ENCODE peak calls at places on chromosome 2, in eight cellular contexts. One of them, this sample, is unnamed.
A peak's percentile ranks its signal among the peaks of the same experiment; 100 is the strongest.

GRCh38 chr2:164802095-164802744 is 39.4 kb downstream of the COBLL1 start:
- DNase-seq in endodermal cell: no peak
- DNase-seq in fibroblast of villous mesenchyme: no peak
- DNase-seq in GM06990: no peak
- DNase-seq in GM12864: no peak
- DNase-seq in foreskin fibroblast: no peak
- DNase-seq in upper lobe of right lung: no peak
- DNase-seq in retinal pigment epithelial cell: no peak
- DNase-seq in this sample: no peak

GRCh38 chr2:175393851-175394250 is 212.3 kb upstream of the ATP5MC3 start:
- DNase-seq in GM12864: no peak
- DNase-seq in retinal pigment epithelial cell: no peak
- DNase-seq in upper lobe of right lung: no peak
- DNase-seq in GM06990: no peak
- DNase-seq in foreskin fibroblast: no peak
- DNase-seq in fibroblast of villous mesenchyme: no peak
- DNase-seq in endodermal cell: no peak
- DNase-seq in this sample: no peak

GRCh38 chr2:124258481-124258880 is 233.4 kb downstream of the CNTNAP5 start:
- DNase-seq in upper lobe of right lung: no peak
- DNase-seq in retinal pigment epithelial cell: no peak
- DNase-seq in foreskin fibroblast: peak; percentile 56
- DNase-seq in fibroblast of villous mesenchyme: peak; percentile 48
- DNase-seq in GM06990: no peak
- DNase-seq in endodermal cell: no peak
- DNase-seq in GM12864: no peak
- DNase-seq in this sample: peak; percentile 11

GRCh38 chr2:140353541-140353940 is 1573.4 kb upstream of the NXPH2 start:
- DNase-seq in upper lobe of right lung: no peak
- DNase-seq in GM06990: no peak
- DNase-seq in retinal pigment epithelial cell: no peak
- DNase-seq in endodermal cell: no peak
- DNase-seq in GM12864: no peak
- DNase-seq in foreskin fibroblast: peak; percentile 10
- DNase-seq in fibroblast of villous mesenchyme: no peak
- DNase-seq in this sample: peak; percentile 18

GRCh38 chr2:105786231-105787230 is 41.8 kb downstream of the NCK2 start:
- DNase-seq in upper lobe of right lung: no peak
- DNase-seq in endodermal cell: no peak
- DNase-seq in fibroblast of villous mesenchyme: no peak
- DNase-seq in GM06990: no peak
- DNase-seq in foreskin fibroblast: no peak
- DNase-seq in GM12864: no peak
- DNase-seq in retinal pigment epithelial cell: no peak
- DNase-seq in this sample: no peak

GRCh38 chr2:212344131-212344530 is 194.5 kb downstream of the ERBB4 start:
- DNase-seq in foreskin fibroblast: no peak
- DNase-seq in endodermal cell: no peak
- DNase-seq in GM06990: no peak
- DNase-seq in upper lobe of right lung: no peak
- DNase-seq in GM12864: no peak
- DNase-seq in retinal pigment epithelial cell: no peak
- DNase-seq in fibroblast of villous mesenchyme: no peak
- DNase-seq in this sample: no peak

GRCh38 chr2:34102359-34102758 is 503.3 kb upstream of the FAM98A start:
- DNase-seq in fibroblast of villous mesenchyme: no peak
- DNase-seq in upper lobe of right lung: no peak
- DNase-seq in GM12864: no peak
- DNase-seq in endodermal cell: no peak
- DNase-seq in foreskin fibroblast: no peak
- DNase-seq in GM06990: no peak
- DNase-seq in retinal pigment epithelial cell: no peak
- DNase-seq in this sample: peak; percentile 38

GRCh38 chr2:75565523-75566449 is 5.0 kb upstream of the EVA1A start:
- DNase-seq in endodermal cell: no peak
- DNase-seq in fibroblast of villous mesenchyme: no peak
- DNase-seq in upper lobe of right lung: no peak
- DNase-seq in GM06990: no peak
- DNase-seq in foreskin fibroblast: peak; percentile 48
- DNase-seq in GM12864: no peak
- DNase-seq in retinal pigment epithelial cell: no peak
- DNase-seq in this sample: peak; percentile 84

GRCh38 chr2:228352048-228352447 is 170.6 kb upstream of the SPHKAP start:
- DNase-seq in fibroblast of villous mesenchyme: no peak
- DNase-seq in retinal pigment epithelial cell: no peak
- DNase-seq in upper lobe of right lung: no peak
- DNase-seq in GM06990: no peak
- DNase-seq in GM12864: no peak
- DNase-seq in endodermal cell: no peak
- DNase-seq in foreskin fibroblast: no peak
- DNase-seq in this sample: no peak

GRCh38 chr2:181389524-181389923 is 67.7 kb upstream of the ITGA4 start:
- DNase-seq in fibroblast of villous mesenchyme: no peak
- DNase-seq in foreskin fibroblast: no peak
- DNase-seq in endodermal cell: no peak
- DNase-seq in retinal pigment epithelial cell: no peak
- DNase-seq in GM12864: no peak
- DNase-seq in GM06990: no peak
- DNase-seq in upper lobe of right lung: no peak
- DNase-seq in this sample: peak; percentile 20

GRCh38 chr2:210599476-210599875 is 43.1 kb downstream of the CPS1 start:
- DNase-seq in endodermal cell: no peak
- DNase-seq in GM12864: no peak
- DNase-seq in retinal pigment epithelial cell: no peak
- DNase-seq in upper lobe of right lung: no peak
- DNase-seq in foreskin fibroblast: no peak
- DNase-seq in fibroblast of villous mesenchyme: no peak
- DNase-seq in GM06990: no peak
- DNase-seq in this sample: no peak

GRCh38 chr2:69616755-69617154 is 26.8 kb downstream of the AAK1 start:
- DNase-seq in upper lobe of right lung: no peak
- DNase-seq in foreskin fibroblast: no peak
- DNase-seq in GM12864: no peak
- DNase-seq in GM06990: peak; percentile 21
- DNase-seq in endodermal cell: no peak
- DNase-seq in fibroblast of villous mesenchyme: no peak
- DNase-seq in retinal pigment epithelial cell: no peak
- DNase-seq in this sample: no peak

GRCh38 chr2:69615078-69615630 is 28.4 kb downstream of the AAK1 start:
- DNase-seq in foreskin fibroblast: no peak
- DNase-seq in GM06990: no peak
- DNase-seq in upper lobe of right lung: no peak
- DNase-seq in endodermal cell: no peak
- DNase-seq in fibroblast of villous mesenchyme: no peak
- DNase-seq in retinal pigment epithelial cell: no peak
- DNase-seq in GM12864: no peak
- DNase-seq in this sample: no peak

GRCh38 chr2:69618362-69618761 is 25.2 kb downstream of the AAK1 start:
- DNase-seq in GM12864: no peak
- DNase-seq in retinal pigment epithelial cell: no peak
- DNase-seq in upper lobe of right lung: no peak
- DNase-seq in GM06990: no peak
- DNase-seq in endodermal cell: no peak
- DNase-seq in fibroblast of villous mesenchyme: no peak
- DNase-seq in foreskin fibroblast: no peak
- DNase-seq in this sample: no peak

GRCh38 chr2:69617744-69618143 is 25.8 kb downstream of the AAK1 start:
- DNase-seq in foreskin fibroblast: no peak
- DNase-seq in fibroblast of villous mesenchyme: no peak
- DNase-seq in endodermal cell: no peak
- DNase-seq in GM12864: no peak
- DNase-seq in GM06990: no peak
- DNase-seq in upper lobe of right lung: no peak
- DNase-seq in retinal pigment epithelial cell: no peak
- DNase-seq in this sample: no peak

DNA sequence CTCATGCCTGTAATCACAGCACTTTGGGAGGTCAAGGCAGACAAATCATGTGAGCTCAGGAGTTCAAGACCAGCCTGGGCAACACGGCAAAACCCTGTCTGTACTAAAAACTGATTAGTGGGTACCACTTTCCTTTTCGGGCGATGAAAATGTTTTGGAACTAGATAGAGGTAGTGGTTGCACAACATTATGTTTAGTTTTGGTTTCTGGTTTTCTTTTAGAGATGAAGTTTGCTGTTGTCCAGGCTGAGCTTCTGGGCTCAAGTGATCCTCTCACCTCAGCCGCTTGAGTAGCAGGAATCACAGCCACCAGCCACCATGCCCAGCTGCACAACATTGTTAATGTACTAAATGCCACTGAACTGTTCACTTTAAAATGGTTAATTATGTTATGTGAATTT is 27.6 kb downstream of the AAK1 start:
- DNase-seq in retinal pigment epithelial cell: no peak
- DNase-seq in fibroblast of villous mesenchyme: peak; percentile 54
- DNase-seq in GM06990: no peak
- DNase-seq in upper lobe of right lung: no peak
- DNase-seq in endodermal cell: no peak
- DNase-seq in foreskin fibroblast: no peak
- DNase-seq in GM12864: no peak
- DNase-seq in this sample: no peak
- H3K4me3 ChIP-seq in retinal pigment epithelial cell: no peak overlapping the region
- H3K4me3 ChIP-seq in fibroblast of villous mesenchyme: no peak overlapping the region
- H3K4me3 ChIP-seq in GM06990: no peak overlapping the region
- H3K4me3 ChIP-seq in upper lobe of right lung: no peak overlapping the region
- H3K4me3 ChIP-seq in endodermal cell: no peak overlapping the region
- H3K4me3 ChIP-seq in foreskin fibroblast: no peak overlapping the region
- H3K4me3 ChIP-seq in GM12864: no peak overlapping the region
- H3K4me3 ChIP-seq in this sample: no peak overlapping the region

GRCh38 chr2:149645391-149645790 is 57.8 kb upstream of the MMADHC start:
- DNase-seq in fibroblast of villous mesenchyme: peak; percentile 78
- DNase-seq in GM12864: no peak
- DNase-seq in upper lobe of right lung: no peak
- DNase-seq in retinal pigment epithelial cell: no peak
- DNase-seq in endodermal cell: no peak
- DNase-seq in foreskin fibroblast: peak; percentile 76
- DNase-seq in GM06990: no peak
- DNase-seq in this sample: peak; percentile 39
- TF ChIP-seq CTCF in fibroblast of villous mesenchyme: peak; percentile 60
- TF ChIP-seq CTCF in GM12864: no peak
- TF ChIP-seq CTCF in upper lobe of right lung: no peak
- TF ChIP-seq CTCF in retinal pigment epithelial cell: peak; percentile 25
- TF ChIP-seq CTCF in endodermal cell: no peak
- TF ChIP-seq CTCF in foreskin fibroblast: peak; percentile 53
- TF ChIP-seq CTCF in GM06990: no peak
- TF ChIP-seq CTCF in this sample: peak; percentile 42

DNA sequence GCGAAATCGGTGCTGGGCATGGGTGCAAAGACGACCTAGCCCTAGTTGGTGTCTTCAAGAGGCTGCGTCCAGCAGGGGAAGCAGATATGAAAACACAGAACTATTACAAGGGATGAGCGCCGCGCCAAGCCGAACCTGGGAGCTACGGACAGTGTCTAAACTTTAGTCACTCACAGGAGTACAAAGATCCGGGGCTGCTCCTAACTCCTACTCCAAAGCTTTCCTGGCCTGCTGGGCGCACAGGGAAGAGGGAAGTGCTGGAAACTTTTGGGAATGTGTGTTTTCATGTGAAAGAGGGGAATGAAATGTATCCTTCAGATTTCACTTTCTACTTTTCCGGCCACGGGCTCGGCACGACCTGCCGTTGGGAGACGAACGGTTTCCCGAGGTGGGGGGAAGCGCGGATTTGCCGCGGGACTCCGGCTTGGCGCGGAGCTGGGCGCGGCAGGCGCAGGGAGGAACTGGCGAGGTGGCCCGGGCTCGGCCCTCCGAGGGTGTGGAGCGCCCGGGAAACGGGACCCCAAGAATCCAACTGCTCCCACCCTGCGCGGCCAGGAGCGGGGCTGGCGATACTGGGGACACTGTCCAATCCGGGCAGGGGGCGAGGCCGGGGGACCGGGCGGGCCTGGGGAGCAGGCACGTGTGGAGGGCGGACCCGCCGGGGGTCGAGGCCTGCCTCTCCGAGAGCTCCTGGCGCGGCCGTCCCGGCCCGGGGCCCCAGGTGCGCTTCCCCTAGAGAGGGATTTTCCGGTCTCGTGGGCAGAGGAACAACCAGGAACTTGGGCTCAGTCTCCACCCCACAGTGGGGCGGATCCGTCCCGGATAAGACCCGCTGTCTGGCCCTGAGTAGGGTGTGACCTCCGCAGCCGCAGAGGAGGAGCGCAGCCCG is at the start of gene ANXA4:
- DNase-seq in fibroblast of villous mesenchyme: peak; percentile 82
- DNase-seq in endodermal cell: peak; percentile 83
- DNase-seq in GM06990: peak; percentile 79
- DNase-seq in foreskin fibroblast: peak; percentile 77
- DNase-seq in upper lobe of right lung: peak; percentile 95
- DNase-seq in retinal pigment epithelial cell: peak; percentile 26
- DNase-seq in GM12864: no peak
- DNase-seq in this sample: peak; percentile 79
- H3K4me3 ChIP-seq in fibroblast of villous mesenchyme: peak within 1 kb of the TSS; percentile 72
- H3K4me3 ChIP-seq in endodermal cell: peak within 1 kb of the TSS; percentile 81
- H3K4me3 ChIP-seq in GM06990: peak within 1 kb of the TSS; percentile 89
- H3K4me3 ChIP-seq in foreskin fibroblast: peak within 1 kb of the TSS; percentile 83
- H3K4me3 ChIP-seq in upper lobe of right lung: peak within 1 kb of the TSS; percentile 99
- H3K4me3 ChIP-seq in retinal pigment epithelial cell: peak within 1 kb of the TSS; percentile 72
- H3K4me3 ChIP-seq in GM12864: peak within 1 kb of the TSS; percentile 65
- H3K4me3 ChIP-seq in this sample: peak within 1 kb of the TSS; percentile 78

GRCh38 chr2:69642709-69643601 is 584 bp downstream of the AAK1 start:
- DNase-seq in foreskin fibroblast: peak; percentile 80
- DNase-seq in GM12864: no peak
- DNase-seq in retinal pigment epithelial cell: no peak
- DNase-seq in fibroblast of villous mesenchyme: peak; percentile 85
- DNase-seq in GM06990: peak; percentile 50
- DNase-seq in upper lobe of right lung: peak; percentile 76
- DNase-seq in endodermal cell: peak; percentile 79
- DNase-seq in this sample: peak; percentile 82
- TF ChIP-seq CTCF in foreskin fibroblast: no peak
- TF ChIP-seq CTCF in GM12864: no peak
- TF ChIP-seq CTCF in retinal pigment epithelial cell: no peak
- TF ChIP-seq CTCF in fibroblast of villous mesenchyme: no peak
- TF ChIP-seq CTCF in GM06990: no peak
- TF ChIP-seq CTCF in upper lobe of right lung: no peak
- TF ChIP-seq CTCF in endodermal cell: no peak
- TF ChIP-seq CTCF in this sample: no peak

GRCh38 chr2:12819098-12819465 is 102.3 kb downstream of the TRIB2 start:
- DNase-seq in GM06990: no peak
- DNase-seq in foreskin fibroblast: peak; percentile 98
- DNase-seq in endodermal cell: no peak
- DNase-seq in fibroblast of villous mesenchyme: peak; percentile 99
- DNase-seq in retinal pigment epithelial cell: peak; percentile 90
- DNase-seq in GM12864: no peak
- DNase-seq in upper lobe of right lung: no peak
- DNase-seq in this sample: peak; percentile 100
- H3K4me3 ChIP-seq in GM06990: no peak overlapping the region
- H3K4me3 ChIP-seq in foreskin fibroblast: no peak overlapping the region
- H3K4me3 ChIP-seq in endodermal cell: no peak overlapping the region
- H3K4me3 ChIP-seq in fibroblast of villous mesenchyme: no peak overlapping the region
- H3K4me3 ChIP-seq in retinal pigment epithelial cell: no peak overlapping the region
- H3K4me3 ChIP-seq in GM12864: no peak overlapping the region
- H3K4me3 ChIP-seq in upper lobe of right lung: no peak overlapping the region
- H3K4me3 ChIP-seq in this sample: no peak overlapping the region